ENCODE peak calls at places on chromosomes 12 and 14, in seven cellular contexts. I is HepG2, J is IMR-90, Q is mammary epithelial cell, L is GM23338, Z is H1, K is A549. X is an unnamed sample.

GRCh38 chr12:109447482-109447881 is 29.6 kb downstream of the KCTD10 start:
- DNase-seq in Q (no peak), Z (no peak), L (no peak), K (no peak), J (no peak), I (no peak), X (no peak)

GRCh38 chr12:60689137-60689536 is 1093.3 kb downstream of the SLC16A7 start:
- DNase-seq in J (no peak), I (no peak), Q (peak), Z (no peak), L (peak), K (no peak), X (no peak)

GRCh38 chr12:96861656-96862055 is 45.4 kb upstream of the NEDD1 start:
- DNase-seq in J (no peak), I (no peak), L (no peak), K (no peak), Z (no peak), Q (no peak), X (no peak)

GRCh38 chr12:10331642-10332239 is 24.1 kb downstream of the KLRD1 start:
- DNase-seq in I (peak), Q (peak), L (peak), K (peak), J (peak), Z (no peak), X (no peak)

GRCh38 chr12:6700646-6701051 is at the start of gene PIANP:
- DNase-seq in L (peak), Q (no peak), Z (no peak), J (peak), K (peak), I (no peak), X (no peak)

GRCh38 chr14:89067293-89067972 is 243.0 kb downstream of the TTC8 start:
- DNase-seq in I (no peak), Z (no peak), Q (no peak), L (peak), K (no peak), J (no peak), X (no peak)

GRCh38 chr14:101587403-101587998 is 26.2 kb downstream of the DIO3 start:
- DNase-seq in K (no peak), I (no peak), Z (no peak), J (no peak), Q (no peak), L (no peak), X (no peak)

GRCh38 chr12:89821901-89822300 is 113.3 kb upstream of the ATP2B1 start:
- DNase-seq in I (no peak), Z (no peak), Q (peak), J (no peak), K (no peak), L (peak), X (no peak)

GRCh38 chr14:32809255-32809654 is 129.4 kb upstream of the NPAS3 start:
- DNase-seq in K (no peak), L (no peak), Q (no peak), Z (no peak), J (no peak), I (no peak), X (no peak)

GRCh38 chr12:113462117-113462774 is 9.4 kb downstream of the LHX5 start:
- DNase-seq in L (peak), Q (peak), I (peak), J (peak), K (peak), Z (no peak), X (peak)

GRCh38 chr12:113461666-113462065 is 10.0 kb downstream of the LHX5 start:
- DNase-seq in I (peak), Q (no peak), K (peak), J (no peak), Z (no peak), L (peak), X (no peak)

GRCh38 chr12:113463746-113464743 is 7.6 kb downstream of the LHX5 start:
- DNase-seq in Q (no peak), Z (no peak), K (no peak), J (no peak), L (peak), I (no peak), X (no peak)

GRCh38 chr12:113464852-113465719 is 6.6 kb downstream of the LHX5 start:
- DNase-seq in Z (no peak), L (peak), I (no peak), J (no peak), Q (no peak), K (no peak), X (no peak)

DNA sequence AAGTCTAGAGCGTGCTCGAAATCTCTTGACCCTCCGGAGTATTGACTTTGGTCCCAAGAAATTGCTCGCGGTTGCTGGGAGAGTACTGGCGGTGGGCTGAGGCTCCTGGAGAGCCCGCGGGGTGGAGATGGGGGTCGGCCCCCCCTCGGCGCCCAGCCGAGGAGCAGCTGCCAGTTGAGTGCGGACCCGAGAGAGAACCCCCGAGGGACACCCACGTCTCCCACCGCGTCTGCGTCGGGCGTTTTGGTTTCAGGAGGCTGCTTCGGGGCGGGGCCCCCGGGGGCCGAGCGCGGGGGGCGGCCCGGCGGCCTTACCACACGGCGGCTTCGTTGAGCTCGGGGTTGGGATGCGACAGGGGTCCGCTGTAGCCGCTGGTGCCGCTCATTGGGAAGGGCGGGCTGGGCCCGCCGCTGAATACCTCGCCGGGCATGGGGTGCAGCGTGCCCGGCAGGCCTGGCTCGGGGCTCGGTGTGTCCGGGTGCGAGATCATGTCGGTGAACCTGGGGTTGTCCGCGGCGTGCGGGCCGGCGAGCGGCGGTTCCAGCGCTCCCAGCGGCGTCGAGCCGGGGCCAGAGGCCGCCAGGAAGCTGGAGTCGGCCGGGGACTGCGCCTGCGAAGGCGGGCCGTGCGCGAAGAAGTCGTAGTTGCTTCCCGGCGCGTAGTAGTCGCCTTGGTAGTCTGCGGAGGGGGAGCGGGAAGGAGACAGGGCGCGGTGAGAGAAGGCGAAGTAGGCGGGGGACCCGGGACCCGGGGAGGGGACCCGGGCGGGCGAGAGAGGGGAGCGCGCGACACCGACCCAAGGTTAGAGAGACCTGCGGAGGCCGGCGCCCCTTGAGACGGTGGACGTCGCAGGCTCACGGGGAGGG is 8.6 kb downstream of the LHX5 start:
- DNase-seq in I (no peak), J (no peak), K (no peak), Z (no peak), L (peak), Q (no peak), X (no peak)
- H3K4me3 ChIP-seq in I (no peak), J (no peak), K (peak), Z (peak), L (peak), Q (no peak), X (no peak)

DNA sequence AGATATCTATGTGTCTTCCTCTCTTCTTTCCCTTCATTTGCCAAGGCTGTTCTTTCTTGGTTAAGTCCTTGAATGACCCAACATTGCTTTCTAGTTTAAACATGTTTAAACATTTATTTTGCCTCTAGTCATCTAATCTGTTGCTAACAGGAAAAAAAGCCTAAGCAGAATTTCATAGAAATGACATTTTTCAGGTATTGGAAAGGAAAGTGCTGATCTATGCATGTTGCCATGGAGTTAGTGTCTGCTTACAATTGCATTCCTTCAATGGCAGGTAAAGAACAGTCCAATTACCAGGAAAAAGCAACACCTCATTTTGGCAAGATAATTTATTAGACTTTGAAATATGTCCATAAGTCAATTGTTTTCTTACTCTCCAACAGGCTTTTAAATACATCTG is 21.5 kb upstream of the SLC2A13 start:
- DNase-seq in J (no peak), Q (no peak), Z (no peak), I (no peak), L (no peak), K (no peak), X (no peak)
- H3K4me2 ChIP-seq in J (no peak), Q (no peak), Z (no peak), I (no peak), L (no peak), K (no peak), X (no peak)

GRCh38 chr12:546920-547845 is 87.4 kb downstream of the B4GALNT3 start:
- DNase-seq in J (peak), Z (no peak), K (peak), Q (peak), L (peak), I (peak), X (no peak)
- H3K4me3 ChIP-seq in J (no peak), Z (no peak), K (peak), Q (no peak), L (peak), I (no peak), X (no peak)

DNA sequence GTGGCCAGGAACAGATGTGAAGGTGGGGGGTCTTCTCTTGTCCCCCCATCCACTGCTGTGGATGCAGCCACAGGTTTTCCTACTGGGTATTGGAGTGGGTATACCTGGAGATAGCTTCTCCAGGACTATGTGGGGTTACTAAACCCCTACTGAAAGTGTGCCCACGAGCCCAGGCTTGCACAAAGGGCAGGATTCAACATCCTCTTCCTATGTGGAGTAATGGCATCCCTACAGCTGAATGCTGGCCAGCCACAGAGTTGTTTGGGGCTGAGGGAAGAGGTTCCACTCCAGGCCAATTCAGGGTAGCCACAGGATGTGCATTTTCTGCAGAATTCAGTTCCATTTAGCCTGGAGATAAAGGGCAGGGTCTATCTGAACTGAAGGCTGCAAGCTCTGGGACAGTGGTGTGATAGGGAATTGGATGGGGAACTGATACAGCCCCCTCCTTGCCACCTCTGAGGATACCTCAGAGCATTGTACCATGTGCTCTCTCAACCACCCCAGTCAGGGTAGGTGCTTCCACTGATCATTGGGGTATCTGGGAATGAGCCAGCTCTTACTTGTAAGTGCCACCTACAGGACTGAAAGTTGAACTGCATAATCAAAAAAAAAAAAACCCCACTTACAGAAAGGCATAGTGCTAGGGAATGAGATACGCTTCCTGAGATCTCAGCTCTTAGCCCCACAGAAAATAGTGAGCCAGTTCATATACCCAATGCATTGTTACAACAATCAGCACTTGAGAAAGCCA is 187.1 kb downstream of the KITLG start:
- DNase-seq in Q (peak), Z (no peak), K (no peak), I (peak), L (peak), J (peak), X (no peak)
- H3K4me2 ChIP-seq in Q (peak), Z (no peak), K (no peak), I (no peak), L (no peak), J (no peak), X (peak)

GRCh38 chr12:57135487-57135886 is 7.2 kb downstream of the LRP1 start:
- DNase-seq in L (peak), Q (no peak), Z (no peak), I (no peak), J (peak), K (no peak), X (no peak)
- H3K4me3 ChIP-seq in L (no peak), Q (no peak), Z (no peak), I (no peak), J (no peak), K (no peak), X (no peak)

DNA sequence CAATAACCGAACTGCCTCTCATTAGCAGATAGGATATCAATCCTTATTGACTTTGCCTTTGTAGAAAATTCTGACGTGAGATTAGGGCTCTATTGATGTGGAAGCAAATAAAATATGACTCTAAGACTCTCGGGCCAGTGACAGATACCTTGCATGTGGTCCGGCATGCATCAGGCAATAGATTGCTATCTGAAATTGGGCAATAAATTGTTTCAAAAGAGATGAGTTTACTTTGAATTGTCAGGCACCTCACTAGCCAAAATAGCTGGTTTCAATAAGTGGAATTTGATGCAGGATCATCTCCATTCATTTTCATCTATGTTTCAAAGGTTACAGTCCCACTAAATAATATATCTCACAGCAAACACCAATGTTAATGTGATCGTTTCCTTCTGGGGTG is 186.3 kb upstream of the PLEKHA5 start:
- DNase-seq in K (no peak), I (no peak), J (no peak), Z (no peak), L (no peak), Q (no peak), X (no peak)
- H3K4me2 ChIP-seq in K (no peak), I (no peak), J (no peak), Z (no peak), L (no peak), Q (no peak), X (no peak)

DNA sequence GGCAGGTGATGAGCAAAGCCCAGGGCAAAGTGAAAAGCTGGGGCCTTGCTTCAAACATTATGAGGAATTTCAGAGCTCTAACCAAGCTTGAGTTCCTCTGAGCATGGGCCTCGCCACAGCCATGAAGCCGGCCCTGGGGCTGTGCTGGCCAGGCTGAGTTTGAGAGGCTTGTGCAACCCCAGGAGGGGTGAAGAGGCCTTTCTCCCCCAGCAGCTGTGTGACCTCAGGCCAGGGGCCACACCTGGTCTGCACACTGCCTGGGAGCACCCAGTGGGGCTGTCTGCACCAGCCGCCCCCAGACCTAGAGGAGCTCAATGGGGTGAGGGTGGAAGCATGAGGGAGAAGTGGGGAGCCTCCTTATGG is 204.9 kb upstream of the C14orf180 start:
- DNase-seq in I (no peak), Q (no peak), J (no peak), K (no peak), L (no peak), Z (no peak), X (no peak)
- H3K4me3 ChIP-seq in I (no peak), Q (no peak), J (no peak), K (no peak), L (no peak), Z (no peak), X (no peak)

GRCh38 chr14:99249389-99249788 is 22.6 kb downstream of the BCL11B start:
- DNase-seq in K (no peak), J (no peak), Q (peak), Z (no peak), L (no peak), I (no peak), X (peak)

GRCh38 chr14:99246536-99247083 is 25.4 kb downstream of the BCL11B start:
- DNase-seq in I (no peak), Q (no peak), Z (no peak), K (no peak), L (peak), J (no peak), X (no peak)

GRCh38 chr14:99248761-99249171 is 23.2 kb downstream of the BCL11B start:
- DNase-seq in J (no peak), Z (no peak), K (no peak), L (no peak), I (no peak), Q (no peak), X (no peak)

GRCh38 chr14:99247091-99247729 is 24.8 kb downstream of the BCL11B start:
- DNase-seq in K (no peak), I (no peak), Q (no peak), Z (no peak), J (no peak), L (peak), X (no peak)

GRCh38 chr14:99247772-99248171 is 24.2 kb downstream of the BCL11B start:
- DNase-seq in I (no peak), Q (no peak), K (no peak), Z (no peak), J (no peak), L (no peak), X (no peak)
- H3K4me2 ChIP-seq in I (no peak), Q (no peak), K (no peak), Z (peak), J (no peak), L (peak), X (peak)

GRCh38 chr12:120540445-120540844 is 6.3 kb downstream of the RNF10 start:
- DNase-seq in K (no peak), I (no peak), Z (no peak), L (no peak), Q (peak), J (peak), X (no peak)

GRCh38 chr12:120538281-120539156 is 4.4 kb downstream of the RNF10 start:
- DNase-seq in I (peak), L (no peak), K (no peak), Q (peak), J (peak), Z (no peak), X (no peak)

GRCh38 chr12:120542166-120542565 is 8.0 kb downstream of the RNF10 start:
- DNase-seq in K (no peak), I (no peak), Z (no peak), J (no peak), L (no peak), Q (no peak), X (no peak)

GRCh38 chr12:120536064-120536791 is 2.1 kb downstream of the RNF10 start:
- DNase-seq in K (no peak), L (no peak), I (peak), Q (no peak), Z (no peak), J (no peak), X (no peak)

GRCh38 chr12:120539303-120539702 is 5.1 kb downstream of the RNF10 start:
- DNase-seq in L (no peak), I (no peak), Z (no peak), K (no peak), Q (peak), J (peak), X (no peak)
- H3K4me3 ChIP-seq in L (no peak), I (no peak), Z (no peak), K (no peak), Q (no peak), J (no peak), X (no peak)

GRCh38 chr12:129610601-129611120 is 293.2 kb downstream of the TMEM132D start:
- DNase-seq in J (no peak), I (no peak), K (no peak), Q (no peak), Z (no peak), L (no peak), X (no peak)
- H3K4me2 ChIP-seq in J (no peak), I (no peak), K (no peak), Q (no peak), Z (no peak), L (no peak), X (no peak)